ENCODE peak calls at places on chromosome 6, in ten cellular contexts. M is foreskin fibroblast, B is AG04449, V is kidney epithelial cell, R is adipocyte, H is lower leg skin, Z is lung, K is GM12865, O is mammary epithelial cell, S is GM12864. Y is an unnamed sample.

GRCh38 chr6:134730013-134730412 is 219.9 kb downstream of the ALDH8A1 start:
- DNase-seq in M (no peak), B (no peak), V (no peak), R (no peak), H (no peak), Z (no peak), K (no peak), O (no peak), S (no peak), Y (no peak)

GRCh38 chr6:7902867-7903266 is 7.7 kb downstream of the TXNDC5 start:
- DNase-seq in M (no peak), B (no peak), V (no peak), R (no peak), H (no peak), Z (no peak), K (no peak), O (no peak), S (no peak), Y (no peak)

GRCh38 chr6:153099636-153100035 is 31.4 kb downstream of the RGS17 start:
- DNase-seq in M (no peak), B (no peak), V (no peak), R (no peak), H (no peak), Z (no peak), K (peak), O (no peak), S (no peak), Y (no peak)

GRCh38 chr6:50077385-50077784 is 27.7 kb upstream of the DEFB112 start:
- DNase-seq in M (no peak), B (no peak), V (no peak), R (no peak), H (no peak), Z (no peak), K (no peak), O (no peak), S (no peak), Y (no peak)

GRCh38 chr6:155250701-155251381 is 13.0 kb upstream of the CLDN20 start:
- DNase-seq in M (no peak), B (no peak), V (no peak), R (no peak), H (no peak), Z (no peak), K (no peak), O (no peak), S (no peak), Y (no peak)

GRCh38 chr6:6351626-6352025 is 31.2 kb upstream of the F13A1 start:
- DNase-seq in M (no peak), B (no peak), V (no peak), R (no peak), H (no peak), Z (no peak), K (no peak), O (peak), S (no peak), Y (no peak)

GRCh38 chr6:195861-196360 is 96.4 kb upstream of the DUSP22 start:
- DNase-seq in M (no peak), B (no peak), V (no peak), R (no peak), H (peak), Z (no peak), K (no peak), O (no peak), S (no peak), Y (no peak)

GRCh38 chr6:153121311-153121710 is 9.8 kb downstream of the RGS17 start:
- DNase-seq in M (peak), B (no peak), V (no peak), R (no peak), H (no peak), Z (no peak), K (no peak), O (no peak), S (no peak), Y (no peak)

GRCh38 chr6:1930356-1930755 is 315.0 kb downstream of the GMDS start:
- DNase-seq in M (peak), B (no peak), V (no peak), R (peak), H (no peak), Z (no peak), K (no peak), O (no peak), S (no peak), Y (no peak)

GRCh38 chr6:123965894-123966293 is 162.2 kb downstream of the NKAIN2 start:
- DNase-seq in M (no peak), B (no peak), V (no peak), R (no peak), H (no peak), Z (no peak), K (no peak), O (peak), S (no peak), Y (no peak)

GRCh38 chr6:39191236-39191930 is 37.9 kb downstream of the KCNK5 start:
- DNase-seq in M (no peak), B (no peak), V (no peak), R (no peak), H (no peak), Z (no peak), K (no peak), O (no peak), S (no peak), Y (no peak)

GRCh38 chr6:48057611-48058010 is 53.4 kb downstream of the PTCHD4 start:
- DNase-seq in M (no peak), B (no peak), V (no peak), R (no peak), H (no peak), Z (no peak), K (no peak), O (no peak), S (no peak), Y (no peak)

GRCh38 chr6:135506270-135506997 is 8.9 kb upstream of the AHI1 start:
- DNase-seq in M (peak), B (no peak), V (no peak), R (peak), H (no peak), Z (no peak), K (peak), O (peak), S (no peak), Y (peak)

GRCh38 chr6:132499757-132500156 is 13.2 kb downstream of the STX7 start:
- DNase-seq in M (no peak), B (no peak), V (no peak), R (no peak), H (no peak), Z (no peak), K (no peak), O (no peak), S (no peak), Y (no peak)

GRCh38 chr6:155177369-155177961 is 86.3 kb upstream of the CLDN20 start:
- DNase-seq in M (peak), B (no peak), V (no peak), R (peak), H (peak), Z (no peak), K (peak), O (peak), S (peak), Y (peak)

GRCh38 chr6:40998661-40999060 is 40.4 kb downstream of the UNC5CL start:
- DNase-seq in M (no peak), B (no peak), V (no peak), R (no peak), H (peak), Z (no peak), K (no peak), O (no peak), S (no peak), Y (no peak)

GRCh38 chr6:30940361-30941001 is at the start of gene MUCL3:
- DNase-seq in M (no peak), B (no peak), V (no peak), R (no peak), H (no peak), Z (no peak), K (no peak), O (no peak), S (no peak), Y (no peak)

DNA sequence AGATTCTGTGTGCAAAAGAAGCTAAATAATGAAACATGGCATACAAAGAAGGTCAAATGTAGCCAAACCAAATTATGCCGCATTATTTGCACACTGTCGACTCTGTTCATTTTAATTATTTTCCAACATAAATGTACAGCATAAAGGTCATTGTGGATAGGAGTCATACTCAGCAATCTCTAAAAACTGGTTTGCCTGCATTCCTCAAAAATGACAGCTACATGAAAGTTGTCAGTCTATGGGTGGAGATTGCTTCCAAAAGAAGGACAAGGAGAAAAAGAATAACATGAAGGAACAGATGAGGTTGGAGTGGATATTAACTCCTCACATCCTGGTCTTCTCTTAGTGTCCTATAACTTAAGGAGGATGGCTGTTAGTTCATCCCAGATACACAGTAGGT is 123.0 kb upstream of the STXBP5 start:
- DNase-seq in M (no peak), B (no peak), V (no peak), R (no peak), H (no peak), Z (no peak), K (no peak), O (peak), S (no peak), Y (no peak)
- H3K4me3 ChIP-seq in M (no peak), B (no peak), V (no peak), R (no peak), H (no peak), Z (no peak), K (no peak), O (no peak), S (no peak), Y (no peak)

GRCh38 chr6:100461920-100462295 is 2.8 kb downstream of the SIM1 start:
- DNase-seq in M (peak), B (no peak), V (no peak), R (no peak), H (no peak), Z (no peak), K (peak), O (no peak), S (no peak), Y (no peak)
- H3K4me3 ChIP-seq in M (peak), B (peak), V (peak), R (peak), H (no peak), Z (no peak), K (no peak), O (no peak), S (no peak), Y (no peak)

DNA sequence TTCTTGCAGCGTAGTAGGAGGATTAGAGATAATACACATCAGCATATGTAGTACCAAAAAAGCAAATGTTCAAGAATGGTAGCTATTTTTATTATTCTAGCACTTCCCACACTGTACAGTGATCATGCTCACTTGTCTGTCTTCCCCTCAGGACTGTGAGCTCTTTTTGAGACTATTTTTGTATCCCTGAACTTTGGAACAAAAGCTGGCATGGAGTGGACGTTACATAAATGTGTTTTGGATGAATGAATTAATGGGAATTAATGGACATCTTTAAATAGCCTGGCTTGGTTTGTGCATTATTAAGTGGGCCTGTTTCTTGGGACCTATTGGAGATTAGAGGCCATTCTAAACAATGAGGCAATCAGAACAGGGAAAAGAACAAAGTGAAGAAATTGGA is 243.7 kb downstream of the CD83 start:
- DNase-seq in M (no peak), B (no peak), V (no peak), R (no peak), H (no peak), Z (no peak), K (no peak), O (no peak), S (no peak), Y (no peak)
- H3K4me3 ChIP-seq in M (no peak), B (no peak), V (no peak), R (no peak), H (no peak), Z (no peak), K (no peak), O (no peak), S (no peak), Y (no peak)

DNA sequence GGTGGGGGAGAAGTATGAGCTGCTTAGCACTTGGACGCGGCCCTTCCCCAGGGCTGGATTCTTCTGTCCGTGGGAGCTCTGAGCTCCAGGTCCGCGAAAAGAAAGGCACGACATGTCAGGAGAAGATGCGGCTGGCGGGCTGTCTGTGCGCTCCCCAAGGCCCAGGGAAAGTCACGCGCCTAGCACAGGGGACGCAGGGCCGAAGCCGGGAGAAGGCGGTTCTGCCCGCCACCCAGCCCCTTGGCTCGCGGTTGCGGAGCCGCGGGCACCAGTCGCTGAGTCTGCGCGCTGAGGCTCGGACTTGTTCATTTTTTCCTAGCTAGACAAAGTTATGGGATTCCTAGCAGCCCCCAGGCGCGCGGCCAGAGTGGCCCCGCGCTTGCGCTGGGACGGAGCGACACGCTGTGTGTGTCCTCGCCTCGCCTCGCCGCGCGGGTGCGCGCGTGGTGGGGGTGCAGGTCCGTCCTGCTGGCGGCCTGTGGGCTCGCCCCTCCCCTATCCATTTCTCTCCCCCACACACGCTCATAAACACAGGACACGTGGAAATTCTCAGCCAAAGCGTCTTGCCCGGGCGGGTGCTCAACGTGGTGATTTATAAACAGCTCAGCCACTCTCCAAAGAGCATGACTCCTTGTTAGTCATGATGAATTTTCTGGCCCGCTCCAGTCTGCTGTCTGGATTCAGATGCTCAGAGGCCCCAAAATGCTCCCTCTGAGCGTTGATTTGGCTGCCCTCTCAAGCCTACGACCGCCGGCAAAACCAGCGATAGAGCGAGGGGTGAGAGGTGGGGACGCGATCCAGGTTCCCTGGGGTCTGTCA is 1.9 kb upstream of the POU3F2 start:
- DNase-seq in M (peak), B (peak), V (peak), R (peak), H (no peak), Z (no peak), K (no peak), O (peak), S (no peak), Y (peak)
- H3K4me3 ChIP-seq in M (peak), B (peak), V (peak), R (peak), H (peak), Z (no peak), K (no peak), O (no peak), S (no peak), Y (peak)

GRCh38 chr6:112600168-112600567 is 253.0 kb downstream of the RFPL4B start:
- DNase-seq in M (peak), B (no peak), V (no peak), R (no peak), H (no peak), Z (no peak), K (no peak), O (no peak), S (no peak), Y (no peak)

GRCh38 chr6:112592159-112592558 is 245.0 kb downstream of the RFPL4B start:
- DNase-seq in M (no peak), B (no peak), V (no peak), R (peak), H (no peak), Z (no peak), K (no peak), O (no peak), S (no peak), Y (no peak)

GRCh38 chr6:112595841-112596240 is 248.7 kb downstream of the RFPL4B start:
- DNase-seq in M (peak), B (no peak), V (no peak), R (no peak), H (no peak), Z (no peak), K (no peak), O (no peak), S (no peak), Y (no peak)

GRCh38 chr6:112595201-112595600 is 248.1 kb downstream of the RFPL4B start:
- DNase-seq in M (no peak), B (no peak), V (no peak), R (no peak), H (no peak), Z (no peak), K (no peak), O (no peak), S (no peak), Y (no peak)
- H3K4me3 ChIP-seq in M (no peak), B (no peak), V (no peak), R (no peak), H (no peak), Z (no peak), K (no peak), O (no peak), S (no peak), Y (no peak)

GRCh38 chr6:137497722-137498463 is 3.7 kb upstream of the OLIG3 start:
- DNase-seq in M (peak), B (no peak), V (no peak), R (no peak), H (no peak), Z (no peak), K (no peak), O (no peak), S (no peak), Y (no peak)
- H3K4me3 ChIP-seq in M (no peak), B (no peak), V (no peak), R (no peak), H (no peak), Z (no peak), K (no peak), O (no peak), S (no peak), Y (no peak)

GRCh38 chr6:77290798-77291197 is 172.5 kb downstream of the HTR1B start:
- DNase-seq in M (peak), B (no peak), V (no peak), R (no peak), H (no peak), Z (no peak), K (no peak), O (no peak), S (no peak), Y (no peak)

GRCh38 chr6:77298298-77298697 is 165.0 kb downstream of the HTR1B start:
- DNase-seq in M (peak), B (no peak), V (no peak), R (peak), H (no peak), Z (no peak), K (no peak), O (no peak), S (no peak), Y (no peak)

DNA sequence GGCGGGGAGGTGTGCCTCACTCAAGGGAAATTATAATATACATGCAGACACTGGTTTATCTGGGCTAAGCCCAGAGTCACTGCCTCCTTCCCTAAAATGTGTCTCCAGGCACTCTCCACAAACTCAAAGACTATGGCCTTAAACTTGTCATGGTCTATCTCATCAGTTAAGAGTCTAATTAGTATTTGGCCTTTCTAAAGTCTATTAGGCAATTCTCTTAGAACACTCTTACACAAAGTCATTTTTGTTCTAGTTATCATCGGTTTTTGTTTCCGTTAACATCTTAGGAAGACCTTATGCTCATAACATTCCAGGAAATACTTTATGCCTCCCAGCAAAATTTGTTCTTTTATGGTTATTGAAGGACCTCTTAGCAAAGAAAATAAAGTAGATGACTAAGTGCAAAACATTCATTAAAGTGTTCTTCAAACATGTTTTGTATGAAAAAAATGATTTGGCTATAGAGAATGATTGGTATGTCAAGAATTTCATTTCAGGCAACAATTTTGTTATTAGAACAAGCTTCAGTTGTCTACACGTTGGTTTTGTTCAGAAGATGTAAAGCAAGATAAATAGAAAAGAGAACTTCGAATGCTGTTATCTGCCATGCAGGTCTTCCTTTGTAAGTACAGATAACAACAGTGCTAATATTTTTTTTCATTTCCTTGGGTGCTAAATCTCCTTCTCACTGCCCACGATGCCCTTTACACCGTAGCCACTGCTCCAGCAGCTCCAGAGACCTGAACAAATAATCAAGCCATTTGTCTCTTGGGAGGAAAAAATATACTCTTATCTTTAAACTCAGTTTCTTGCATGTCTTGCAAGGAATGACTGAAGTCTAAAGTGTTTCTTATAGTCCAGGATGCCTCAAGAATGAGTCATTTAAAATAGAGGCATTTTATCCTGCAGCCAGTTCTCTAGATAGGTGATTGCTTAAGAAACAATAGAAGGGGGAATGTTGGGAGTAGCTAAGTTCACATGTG is 170.4 kb downstream of the HTR1B start:
- DNase-seq in M (peak), B (peak), V (peak), R (peak), H (no peak), Z (no peak), K (no peak), O (peak), S (no peak), Y (peak)
- H3K4me3 ChIP-seq in M (no peak), B (no peak), V (no peak), R (no peak), H (no peak), Z (no peak), K (no peak), O (peak), S (no peak), Y (no peak)

DNA sequence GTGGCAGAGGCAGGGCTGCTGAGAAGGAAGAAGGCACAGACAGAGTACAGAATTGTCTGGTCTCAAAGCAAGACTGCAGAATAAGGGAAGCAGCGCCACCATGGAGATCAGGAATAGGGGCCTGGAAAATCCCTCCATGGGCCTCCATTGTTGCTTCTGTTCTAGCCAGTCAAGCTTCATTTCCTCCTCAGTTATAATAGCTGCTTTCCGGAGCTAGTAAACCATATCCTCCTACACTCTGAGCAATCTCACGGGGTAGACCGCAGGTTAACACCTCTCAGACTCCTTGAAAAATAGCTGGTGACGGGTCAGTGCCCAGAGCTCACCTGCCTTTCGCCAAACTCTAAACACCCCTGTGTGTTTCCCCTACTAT is 570 bp upstream of the HLA-DMB start:
- DNase-seq in M (no peak), B (no peak), V (peak), R (no peak), H (no peak), Z (no peak), K (peak), O (no peak), S (peak), Y (no peak)
- H3K4me3 ChIP-seq in M (no peak), B (no peak), V (no peak), R (no peak), H (no peak), Z (no peak), K (peak), O (no peak), S (peak), Y (no peak)

Y was measured in brain microvascular endothelial cell.